ENCODE peak calls at places on chromosomes 7 and 10, in seven cellular contexts. One of them, this sample, is unnamed.

GRCh38 chr10:86899670-86900276 is 57.6 kb downstream of the MMRN2 start:
- DNase-seq in RWPE1: peak; percentile 57
- DNase-seq in GM03348: peak; percentile 70
- DNase-seq in lung microvascular endothelial cell: peak; percentile 77
- DNase-seq in amniotic stem cell: peak; percentile 26
- DNase-seq in memory B cell: peak; percentile 39
- DNase-seq in coronary artery: no peak
- DNase-seq in this sample: peak; percentile 59

GRCh38 chr7:128867842-128868623 is 5.4 kb downstream of the ATP6V1F start:
- DNase-seq in RWPE1: no peak
- DNase-seq in GM03348: no peak
- DNase-seq in lung microvascular endothelial cell: no peak
- DNase-seq in amniotic stem cell: no peak
- DNase-seq in memory B cell: no peak
- DNase-seq in coronary artery: no peak
- DNase-seq in this sample: no peak

GRCh38 chr7:46558482-46559193 is 637.6 kb upstream of the IGFBP3 start:
- DNase-seq in RWPE1: no peak
- DNase-seq in GM03348: peak; percentile 44
- DNase-seq in lung microvascular endothelial cell: peak; percentile 39
- DNase-seq in amniotic stem cell: no peak
- DNase-seq in memory B cell: no peak
- DNase-seq in coronary artery: no peak
- DNase-seq in this sample: no peak

GRCh38 chr10:27635290-27635689 is 110.3 kb downstream of the MKX start:
- DNase-seq in RWPE1: no peak
- DNase-seq in GM03348: no peak
- DNase-seq in lung microvascular endothelial cell: no peak
- DNase-seq in amniotic stem cell: no peak
- DNase-seq in memory B cell: no peak
- DNase-seq in coronary artery: no peak
- DNase-seq in this sample: no peak

GRCh38 chr10:6201511-6201975 is 1.2 kb upstream of the PFKFB3 start:
- DNase-seq in RWPE1: peak; percentile 34
- DNase-seq in GM03348: peak; percentile 77
- DNase-seq in lung microvascular endothelial cell: peak; percentile 62
- DNase-seq in amniotic stem cell: peak; percentile 65
- DNase-seq in memory B cell: peak; percentile 43
- DNase-seq in coronary artery: peak; percentile 85
- DNase-seq in this sample: peak; percentile 91

GRCh38 chr7:99008921-99009530 is 130.7 kb downstream of the TRRAP start:
- DNase-seq in RWPE1: no peak
- DNase-seq in GM03348: no peak
- DNase-seq in lung microvascular endothelial cell: no peak
- DNase-seq in amniotic stem cell: no peak
- DNase-seq in memory B cell: no peak
- DNase-seq in coronary artery: no peak
- DNase-seq in this sample: no peak

GRCh38 chr7:90856317-90857072 is 260.4 kb downstream of the CDK14 start:
- DNase-seq in RWPE1: no peak
- DNase-seq in GM03348: no peak
- DNase-seq in lung microvascular endothelial cell: no peak
- DNase-seq in amniotic stem cell: no peak
- DNase-seq in memory B cell: no peak
- DNase-seq in coronary artery: no peak
- DNase-seq in this sample: no peak

GRCh38 chr10:71766717-71767419 is 6.5 kb downstream of the VSIR start:
- DNase-seq in RWPE1: peak; percentile 94
- DNase-seq in GM03348: peak; percentile 91
- DNase-seq in lung microvascular endothelial cell: peak; percentile 84
- DNase-seq in amniotic stem cell: peak; percentile 74
- DNase-seq in memory B cell: peak; percentile 59
- DNase-seq in coronary artery: peak; percentile 91
- DNase-seq in this sample: peak; percentile 57

GRCh38 chr7:35553498-35553897 is 141.4 kb downstream of the HERPUD2 start:
- DNase-seq in RWPE1: no peak
- DNase-seq in GM03348: no peak
- DNase-seq in lung microvascular endothelial cell: no peak
- DNase-seq in amniotic stem cell: no peak
- DNase-seq in memory B cell: no peak
- DNase-seq in coronary artery: peak; percentile 46
- DNase-seq in this sample: no peak

GRCh38 chr10:80296942-80297341 is 7.5 kb upstream of the MAT1A start:
- DNase-seq in RWPE1: no peak
- DNase-seq in GM03348: no peak
- DNase-seq in lung microvascular endothelial cell: no peak
- DNase-seq in amniotic stem cell: no peak
- DNase-seq in memory B cell: no peak
- DNase-seq in coronary artery: no peak
- DNase-seq in this sample: no peak

GRCh38 chr10:79473511-79474095 is 28.2 kb upstream of the ZCCHC24 start:
- DNase-seq in RWPE1: no peak
- DNase-seq in GM03348: no peak
- DNase-seq in lung microvascular endothelial cell: no peak
- DNase-seq in amniotic stem cell: no peak
- DNase-seq in memory B cell: no peak
- DNase-seq in coronary artery: no peak
- DNase-seq in this sample: no peak

This sample was measured in GM13976.